ENCODE peak calls at places on chromosome 20, in ten cellular contexts. E, H, K, A, X, U, F, M, V and L are unnamed samples.

GRCh38 chr20:47652301-47652700 is 133.0 kb downstream of the SULF2 start:
- DNase-seq in E (no peak), H (no peak), K (no peak), A (no peak), X (no peak), U (no peak), F (no peak), M (no peak), V (no peak), L (no peak)

GRCh38 chr20:31661625-31662371 is 24.1 kb downstream of the COX4I2 start:
- DNase-seq in E (peak), H (peak), K (peak), A (peak), X (peak), U (peak), F (peak), M (peak), V (peak), L (peak)

GRCh38 chr20:16844406-16844805 is 96.2 kb downstream of the OTOR start:
- DNase-seq in E (no peak), H (no peak), K (no peak), A (no peak), X (no peak), U (no peak), F (no peak), M (no peak), V (no peak), L (no peak)

GRCh38 chr20:62685781-62686555 is 22.7 kb upstream of the NTSR1 start:
- DNase-seq in E (peak), H (no peak), K (no peak), A (peak), X (no peak), U (peak), F (peak), M (no peak), V (no peak), L (no peak)

GRCh38 chr20:6818033-6818808 is 50.7 kb downstream of the BMP2 start:
- DNase-seq in E (no peak), H (no peak), K (no peak), A (no peak), X (no peak), U (no peak), F (no peak), M (no peak), V (peak), L (peak)

GRCh38 chr20:29427201-29428060 is 1830.0 kb upstream of the DEFB115 start:
- DNase-seq in E (peak), H (no peak), K (no peak), A (no peak), X (no peak), U (no peak), F (no peak), M (no peak), V (no peak), L (no peak)

GRCh38 chr20:10337291-10337690 is 96.7 kb downstream of the MKKS start:
- DNase-seq in E (no peak), H (no peak), K (no peak), A (no peak), X (no peak), U (no peak), F (no peak), M (no peak), V (peak), L (peak)

GRCh38 chr20:38114353-38114791 is 50.7 kb downstream of the TGM2 start:
- DNase-seq in E (no peak), H (no peak), K (no peak), A (no peak), X (no peak), U (no peak), F (no peak), M (no peak), V (peak), L (peak)

GRCh38 chr20:63836335-63837133 is 5.5 kb upstream of the ZBTB46 start:
- DNase-seq in E (no peak), H (no peak), K (no peak), A (no peak), X (no peak), U (peak), F (no peak), M (no peak), V (no peak), L (no peak)

GRCh38 chr20:1907586-1907985 is 12.4 kb downstream of the SIRPA start:
- DNase-seq in E (no peak), H (no peak), K (no peak), A (no peak), X (peak), U (no peak), F (no peak), M (peak), V (peak), L (no peak)

GRCh38 chr20:52150440-52151258 is 40.9 kb downstream of the ZFP64 start:
- DNase-seq in E (peak), H (no peak), K (no peak), A (peak), X (peak), U (no peak), F (peak), M (peak), V (peak), L (peak)

GRCh38 chr20:59042796-59043621 is 423 bp upstream of the PRELID3B start:
- DNase-seq in E (peak), H (peak), K (peak), A (peak), X (peak), U (peak), F (peak), M (peak), V (peak), L (peak)

GRCh38 chr20:50893620-50894019 is 37.6 kb downstream of the ADNP start:
- DNase-seq in E (no peak), H (no peak), K (no peak), A (no peak), X (no peak), U (no peak), F (no peak), M (no peak), V (no peak), L (no peak)

GRCh38 chr20:63734111-63734945 is 2.1 kb upstream of the LIME1 start:
- DNase-seq in E (no peak), H (no peak), K (no peak), A (no peak), X (no peak), U (no peak), F (no peak), M (no peak), V (no peak), L (no peak)

GRCh38 chr20:20856306-20856705 is 143.9 kb upstream of the RALGAPA2 start:
- DNase-seq in E (no peak), H (no peak), K (no peak), A (no peak), X (no peak), U (no peak), F (no peak), M (no peak), V (no peak), L (no peak)

GRCh38 chr20:42341654-42342053 is 723.5 kb upstream of the CHD6 start:
- DNase-seq in E (no peak), H (no peak), K (no peak), A (no peak), X (no peak), U (no peak), F (no peak), M (no peak), V (no peak), L (no peak)

GRCh38 chr20:42686057-42686456 is 503.6 kb downstream of the PTPRT start:
- DNase-seq in E (no peak), H (no peak), K (no peak), A (no peak), X (no peak), U (no peak), F (no peak), M (no peak), V (no peak), L (no peak)

GRCh38 chr20:45407783-45408645 is at the start of gene DBNDD2:
- DNase-seq in E (no peak), H (no peak), K (no peak), A (no peak), X (no peak), U (no peak), F (no peak), M (no peak), V (no peak), L (no peak)

GRCh38 chr20:44584103-44584690 is 1.8 kb downstream of the PKIG start:
- DNase-seq in E (no peak), H (no peak), K (no peak), A (no peak), X (no peak), U (no peak), F (no peak), M (no peak), V (no peak), L (no peak)